ENCODE peak calls at places on chromosomes 4 and X, in four cellular contexts. One of them, this sample, is unnamed.

GRCh38 chrX:41720125-41720780 is 3.7 kb upstream of the GPR82 start:
- DNase-seq in A673: no peak
- DNase-seq in kidney epithelial cell: no peak
- DNase-seq in fibroblast of pulmonary artery: peak; percentile 6
- DNase-seq in this sample: no peak

GRCh38 chrX:43970528-43970927 is 2.7 kb downstream of the NDP start:
- DNase-seq in A673: no peak
- DNase-seq in kidney epithelial cell: no peak
- DNase-seq in fibroblast of pulmonary artery: no peak
- DNase-seq in this sample: no peak

GRCh38 chr4:154049457-154050181 is 260.7 kb upstream of the SFRP2 start:
- DNase-seq in A673: peak; percentile 14
- DNase-seq in kidney epithelial cell: no peak
- DNase-seq in fibroblast of pulmonary artery: peak; percentile 53
- DNase-seq in this sample: no peak

GRCh38 chrX:152028611-152029010 is 54.1 kb upstream of the GABRE start:
- DNase-seq in A673: no peak
- DNase-seq in kidney epithelial cell: no peak
- DNase-seq in fibroblast of pulmonary artery: no peak
- DNase-seq in this sample: no peak

GRCh38 chrX:125205084-125205917 is 114.4 kb upstream of the TEX13C start:
- DNase-seq in A673: peak; percentile 95
- DNase-seq in kidney epithelial cell: peak; percentile 37
- DNase-seq in fibroblast of pulmonary artery: no peak
- DNase-seq in this sample: no peak

GRCh38 chr4:128709268-128709667 is 100.2 kb upstream of the JADE1 start:
- DNase-seq in A673: no peak
- DNase-seq in kidney epithelial cell: no peak
- DNase-seq in fibroblast of pulmonary artery: no peak
- DNase-seq in this sample: no peak

GRCh38 chr4:108060686-108061321 is 71.1 kb downstream of the HADH start:
- DNase-seq in A673: no peak
- DNase-seq in kidney epithelial cell: no peak
- DNase-seq in fibroblast of pulmonary artery: no peak
- DNase-seq in this sample: no peak

GRCh38 chrX:152993933-152994332 is at the start of gene PNMA5:
- DNase-seq in A673: no peak
- DNase-seq in kidney epithelial cell: no peak
- DNase-seq in fibroblast of pulmonary artery: no peak
- DNase-seq in this sample: no peak

GRCh38 chr4:122612540-122612939 is 8.3 kb downstream of the IL21 start:
- DNase-seq in A673: no peak
- DNase-seq in kidney epithelial cell: no peak
- DNase-seq in fibroblast of pulmonary artery: no peak
- DNase-seq in this sample: no peak

GRCh38 chrX:14864626-14865025 is 8.2 kb downstream of the FANCB start:
- DNase-seq in A673: no peak
- DNase-seq in kidney epithelial cell: no peak
- DNase-seq in fibroblast of pulmonary artery: peak; percentile 35
- DNase-seq in this sample: no peak

GRCh38 chr4:91243132-91243531 is 1060.6 kb upstream of the GRID2 start:
- DNase-seq in A673: no peak
- DNase-seq in kidney epithelial cell: no peak
- DNase-seq in fibroblast of pulmonary artery: peak; percentile 57
- DNase-seq in this sample: no peak

GRCh38 chr4:8912506-8912905 is 40.9 kb upstream of the HMX1 start:
- DNase-seq in A673: no peak
- DNase-seq in kidney epithelial cell: no peak
- DNase-seq in fibroblast of pulmonary artery: no peak
- DNase-seq in this sample: no peak

GRCh38 chr4:73867783-73868182 is 1.4 kb upstream of the CXCL1 start:
- DNase-seq in A673: no peak
- DNase-seq in kidney epithelial cell: no peak
- DNase-seq in fibroblast of pulmonary artery: no peak
- DNase-seq in this sample: no peak

GRCh38 chr4:25157071-25157470 is 3.2 kb downstream of the SEPSECS start:
- DNase-seq in A673: no peak
- DNase-seq in kidney epithelial cell: no peak
- DNase-seq in fibroblast of pulmonary artery: no peak
- DNase-seq in this sample: no peak

GRCh38 chrX:98380106-98380505 is 1496.4 kb downstream of the RPA4 start:
- DNase-seq in A673: no peak
- DNase-seq in kidney epithelial cell: no peak
- DNase-seq in fibroblast of pulmonary artery: no peak
- DNase-seq in this sample: no peak

GRCh38 chrX:98380556-98380955 is 1496.8 kb downstream of the RPA4 start:
- DNase-seq in A673: no peak
- DNase-seq in kidney epithelial cell: no peak
- DNase-seq in fibroblast of pulmonary artery: no peak
- DNase-seq in this sample: no peak

GRCh38 chrX:98379134-98379533 is 1495.4 kb downstream of the RPA4 start:
- DNase-seq in A673: no peak
- DNase-seq in kidney epithelial cell: no peak
- DNase-seq in fibroblast of pulmonary artery: no peak
- DNase-seq in this sample: no peak
- TF ChIP-seq CTCF in A673: no peak
- TF ChIP-seq CTCF in kidney epithelial cell: no peak
- TF ChIP-seq CTCF in fibroblast of pulmonary artery: no peak
- TF ChIP-seq CTCF in this sample: no peak

GRCh38 chr4:156958276-156959074 is 13.1 kb downstream of the PDGFC start:
- DNase-seq in A673: peak; percentile 72
- DNase-seq in kidney epithelial cell: no peak
- DNase-seq in fibroblast of pulmonary artery: peak; percentile 61
- DNase-seq in this sample: no peak
- H3K4me3 ChIP-seq in A673: no peak overlapping the region
- H3K4me3 ChIP-seq in kidney epithelial cell: no peak overlapping the region
- H3K4me3 ChIP-seq in fibroblast of pulmonary artery: no peak overlapping the region
- H3K4me3 ChIP-seq in this sample: no peak overlapping the region

DNA sequence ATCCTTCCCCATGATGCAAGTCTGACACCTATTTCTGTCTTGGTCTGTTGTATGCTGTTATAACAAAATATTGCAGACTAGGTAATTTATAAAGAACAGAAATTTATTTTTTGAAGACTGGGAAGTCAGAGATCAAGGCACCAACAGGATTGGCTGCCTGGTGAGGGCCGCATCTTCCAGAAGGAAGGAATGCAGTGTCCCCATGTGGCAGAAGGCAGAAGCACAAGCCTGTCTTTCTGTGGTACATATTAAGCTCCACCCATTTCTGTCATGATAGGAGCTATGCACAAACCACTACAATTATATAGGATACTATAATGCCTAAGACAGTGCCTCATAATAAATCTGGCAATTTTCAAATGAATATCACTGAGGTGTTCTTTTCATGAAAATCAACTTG is 502.3 kb upstream of the DIAPH2 start:
- DNase-seq in A673: peak; percentile 70
- DNase-seq in kidney epithelial cell: no peak
- DNase-seq in fibroblast of pulmonary artery: peak; percentile 57
- DNase-seq in this sample: no peak
- TF ChIP-seq CTCF in A673: peak; percentile 78
- TF ChIP-seq CTCF in kidney epithelial cell: peak; percentile 32
- TF ChIP-seq CTCF in fibroblast of pulmonary artery: peak; percentile 53
- TF ChIP-seq CTCF in this sample: peak; percentile 42

DNA sequence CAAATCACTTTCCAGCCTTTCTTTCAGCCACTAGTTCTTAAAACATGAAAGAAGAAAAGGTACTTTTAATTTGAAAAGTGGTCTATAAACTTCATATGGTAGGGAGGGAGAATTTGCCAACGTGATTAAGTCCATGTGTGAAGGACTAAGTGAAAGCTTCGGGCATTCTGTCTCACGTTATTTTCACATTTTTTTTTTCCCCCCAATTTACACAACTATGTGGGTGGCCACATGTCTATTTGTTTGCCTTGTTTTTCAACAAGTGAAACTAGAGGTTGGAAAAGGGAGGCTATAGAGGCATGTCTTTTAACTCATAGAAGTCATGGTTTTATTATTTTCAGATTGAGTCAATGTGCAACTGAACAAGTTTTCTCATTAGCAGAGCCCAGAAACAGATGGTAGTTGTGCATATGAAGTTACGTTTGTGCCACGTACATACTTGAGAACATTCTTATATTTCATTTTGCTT is 832.0 kb upstream of the INTU start:
- DNase-seq in A673: no peak
- DNase-seq in kidney epithelial cell: no peak
- DNase-seq in fibroblast of pulmonary artery: no peak
- DNase-seq in this sample: no peak
- H3K4me3 ChIP-seq in A673: no peak overlapping the region
- H3K4me3 ChIP-seq in kidney epithelial cell: no peak overlapping the region
- H3K4me3 ChIP-seq in fibroblast of pulmonary artery: no peak overlapping the region
- H3K4me3 ChIP-seq in this sample: no peak overlapping the region

DNA sequence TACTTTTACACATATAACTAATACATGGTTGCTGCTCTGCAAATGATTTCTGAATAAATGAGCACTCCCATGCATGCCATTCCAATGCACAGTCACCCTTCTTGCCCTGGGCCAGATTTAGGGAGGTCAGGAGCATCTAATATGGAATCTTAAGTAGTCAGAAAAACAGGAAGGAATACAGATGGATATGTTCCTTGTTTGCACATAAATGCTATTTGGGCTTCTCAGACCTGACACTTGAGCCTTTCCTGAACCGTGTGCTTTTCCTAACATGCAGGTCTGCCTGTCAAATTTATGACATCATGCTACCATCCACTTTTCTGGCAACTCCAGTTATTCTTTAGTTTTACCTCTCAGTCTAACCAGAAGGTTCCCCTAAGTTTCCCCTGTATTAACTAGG is 70.7 kb downstream of the MAML3 start:
- DNase-seq in A673: no peak
- DNase-seq in kidney epithelial cell: no peak
- DNase-seq in fibroblast of pulmonary artery: no peak
- DNase-seq in this sample: no peak
- TF ChIP-seq CTCF in A673: no peak
- TF ChIP-seq CTCF in kidney epithelial cell: no peak
- TF ChIP-seq CTCF in fibroblast of pulmonary artery: no peak
- TF ChIP-seq CTCF in this sample: no peak

This sample was measured in astrocyte of the cerebellum.